ENCODE peak calls at places on chromosome 17, in five cellular contexts. One of them, this sample, is unnamed. For H3K4me1, the result is how much of the 10 kb centered on the place peaks cover.

GRCh38 chr17:36932383-36933173 is 4.7 kb upstream of the LHX1 start:
- DNase-seq in ovary: no peak
- DNase-seq in prostate gland: no peak
- DNase-seq in upper lobe of right lung: peak
- DNase-seq in body of pancreas: no peak
- DNase-seq in this sample: no peak

GRCh38 chr17:77709594-77709993 is 248.9 kb upstream of the TNRC6C start:
- DNase-seq in prostate gland: no peak
- DNase-seq in ovary: no peak
- DNase-seq in body of pancreas: no peak
- DNase-seq in upper lobe of right lung: no peak
- DNase-seq in this sample: peak

GRCh38 chr17:43732961-43733360 is 25.6 kb downstream of the SOST start:
- DNase-seq in prostate gland: no peak
- DNase-seq in body of pancreas: no peak
- DNase-seq in upper lobe of right lung: no peak
- DNase-seq in ovary: no peak
- DNase-seq in this sample: no peak

GRCh38 chr17:82294086-82294773 is 20.7 kb upstream of the CSNK1D start:
- DNase-seq in prostate gland: no peak
- DNase-seq in upper lobe of right lung: no peak
- DNase-seq in body of pancreas: no peak
- DNase-seq in ovary: no peak
- DNase-seq in this sample: no peak

GRCh38 chr17:21510686-21511367 is 134.7 kb downstream of the KCNJ12 start:
- DNase-seq in prostate gland: no peak
- DNase-seq in upper lobe of right lung: no peak
- DNase-seq in ovary: no peak
- DNase-seq in body of pancreas: no peak
- DNase-seq in this sample: no peak

GRCh38 chr17:66677201-66677981 is 157.5 kb upstream of the CACNG5 start:
- DNase-seq in body of pancreas: no peak
- DNase-seq in prostate gland: no peak
- DNase-seq in ovary: no peak
- DNase-seq in upper lobe of right lung: no peak
- DNase-seq in this sample: no peak

GRCh38 chr17:20184191-20184590 is 175.0 kb downstream of the SPECC1 start:
- DNase-seq in ovary: no peak
- DNase-seq in prostate gland: no peak
- DNase-seq in body of pancreas: no peak
- DNase-seq in upper lobe of right lung: no peak
- DNase-seq in this sample: no peak

GRCh38 chr17:58330544-58330996 is 2.0 kb upstream of the TSPOAP1 start:
- DNase-seq in body of pancreas: no peak
- DNase-seq in upper lobe of right lung: no peak
- DNase-seq in ovary: no peak
- DNase-seq in prostate gland: no peak
- DNase-seq in this sample: no peak

GRCh38 chr17:2238432-2239169 is 65.0 kb downstream of the SMG6 start:
- DNase-seq in upper lobe of right lung: no peak
- DNase-seq in prostate gland: peak
- DNase-seq in ovary: no peak
- DNase-seq in body of pancreas: no peak
- DNase-seq in this sample: no peak

GRCh38 chr17:19461139-19461538 is 50.1 kb downstream of the RNF112 start:
- DNase-seq in body of pancreas: no peak
- DNase-seq in prostate gland: no peak
- DNase-seq in ovary: no peak
- DNase-seq in upper lobe of right lung: no peak
- DNase-seq in this sample: no peak

GRCh38 chr17:70369296-70369855 is 200.0 kb downstream of the KCNJ2 start:
- DNase-seq in body of pancreas: no peak
- DNase-seq in ovary: no peak
- DNase-seq in upper lobe of right lung: no peak
- DNase-seq in prostate gland: no peak
- DNase-seq in this sample: no peak

GRCh38 chr17:43832168-43832975 is 574 bp downstream of the MPP3 start:
- DNase-seq in upper lobe of right lung: peak
- DNase-seq in prostate gland: peak
- DNase-seq in body of pancreas: peak
- DNase-seq in ovary: peak
- DNase-seq in this sample: no peak

GRCh38 chr17:1470774-1471462 is 14.9 kb upstream of the CRK start:
- DNase-seq in prostate gland: no peak
- DNase-seq in body of pancreas: no peak
- DNase-seq in ovary: no peak
- DNase-seq in upper lobe of right lung: no peak
- DNase-seq in this sample: no peak

GRCh38 chr17:82160081-82160480 is 52.6 kb downstream of the CCDC57 start:
- DNase-seq in ovary: no peak
- DNase-seq in upper lobe of right lung: no peak
- DNase-seq in body of pancreas: no peak
- DNase-seq in prostate gland: peak
- DNase-seq in this sample: no peak

GRCh38 chr17:40417258-40417608 is 463 bp downstream of the TOP2A start:
- DNase-seq in prostate gland: no peak
- DNase-seq in ovary: no peak
- DNase-seq in upper lobe of right lung: no peak
- DNase-seq in body of pancreas: no peak
- DNase-seq in this sample: no peak

GRCh38 chr17:7618608-7619007 is 3.9 kb upstream of the FXR2 start:
- DNase-seq in ovary: no peak
- DNase-seq in body of pancreas: no peak
- DNase-seq in upper lobe of right lung: no peak
- DNase-seq in prostate gland: no peak
- DNase-seq in this sample: no peak

GRCh38 chr17:37300683-37301082 is 75.1 kb upstream of the C17orf78 start:
- DNase-seq in ovary: no peak
- DNase-seq in upper lobe of right lung: no peak
- DNase-seq in prostate gland: no peak
- DNase-seq in body of pancreas: no peak
- DNase-seq in this sample: no peak

GRCh38 chr17:6510321-6511023 is 45.9 kb downstream of the PITPNM3 start:
- DNase-seq in body of pancreas: peak
- DNase-seq in ovary: no peak
- DNase-seq in prostate gland: no peak
- DNase-seq in upper lobe of right lung: peak
- DNase-seq in this sample: no peak

GRCh38 chr17:40366861-40367518 is 2.5 kb upstream of the GJD3 start:
- DNase-seq in upper lobe of right lung: peak
- DNase-seq in ovary: peak
- DNase-seq in prostate gland: no peak
- DNase-seq in body of pancreas: no peak
- DNase-seq in this sample: no peak

GRCh38 chr17:66255112-66255511 is 25.9 kb upstream of the APOH start:
- DNase-seq in prostate gland: peak
- DNase-seq in ovary: peak
- DNase-seq in body of pancreas: no peak
- DNase-seq in upper lobe of right lung: no peak
- DNase-seq in this sample: no peak

GRCh38 chr17:77163001-77163400 is 22.2 kb downstream of the SEC14L1 start:
- DNase-seq in prostate gland: no peak
- DNase-seq in body of pancreas: peak
- DNase-seq in upper lobe of right lung: no peak
- DNase-seq in ovary: no peak
- DNase-seq in this sample: no peak

GRCh38 chr17:50317121-50317520 is 28.8 kb upstream of the XYLT2 start:
- DNase-seq in body of pancreas: no peak
- DNase-seq in prostate gland: no peak
- DNase-seq in upper lobe of right lung: no peak
- DNase-seq in ovary: no peak
- DNase-seq in this sample: no peak

GRCh38 chr17:7208027-7208571 is 11.5 kb downstream of the DLG4 start:
- DNase-seq in body of pancreas: no peak
- DNase-seq in ovary: no peak
- DNase-seq in prostate gland: no peak
- DNase-seq in upper lobe of right lung: no peak
- DNase-seq in this sample: no peak

GRCh38 chr17:49325980-49326379 is 36.1 kb downstream of the ZNF652 start:
- DNase-seq in ovary: no peak
- DNase-seq in upper lobe of right lung: no peak
- DNase-seq in prostate gland: no peak
- DNase-seq in body of pancreas: no peak
- DNase-seq in this sample: no peak

GRCh38 chr17:7589891-7590611 is at the start of gene SOX15:
- DNase-seq in upper lobe of right lung: no peak
- DNase-seq in ovary: no peak
- DNase-seq in prostate gland: peak
- DNase-seq in body of pancreas: no peak
- DNase-seq in this sample: no peak

GRCh38 chr17:1312261-1312870 is 32.9 kb downstream of the TRARG1 start:
- DNase-seq in body of pancreas: no peak
- DNase-seq in upper lobe of right lung: no peak
- DNase-seq in prostate gland: no peak
- DNase-seq in ovary: no peak
- DNase-seq in this sample: no peak

GRCh38 chr17:45430006-45430737 is 2.5 kb downstream of the ARHGAP27 start:
- DNase-seq in prostate gland: no peak
- DNase-seq in upper lobe of right lung: peak
- DNase-seq in ovary: no peak
- DNase-seq in body of pancreas: no peak
- DNase-seq in this sample: no peak
- H3K4me3 ChIP-seq in prostate gland: peak
- H3K4me3 ChIP-seq in upper lobe of right lung: peak
- H3K4me3 ChIP-seq in ovary: no peak
- H3K4me3 ChIP-seq in body of pancreas: no peak
- H3K4me3 ChIP-seq in this sample: peak

GRCh38 chr17:9728005-9728404 is 63.4 kb downstream of the DHRS7C start:
- DNase-seq in upper lobe of right lung: no peak
- DNase-seq in ovary: no peak
- DNase-seq in prostate gland: no peak
- DNase-seq in body of pancreas: no peak
- DNase-seq in this sample: no peak

GRCh38 chr17:9728564-9728963 is 62.8 kb downstream of the DHRS7C start:
- DNase-seq in upper lobe of right lung: no peak
- DNase-seq in body of pancreas: no peak
- DNase-seq in ovary: no peak
- DNase-seq in prostate gland: no peak
- DNase-seq in this sample: no peak

GRCh38 chr17:9729034-9729650 is 62.2 kb downstream of the DHRS7C start:
- DNase-seq in body of pancreas: no peak
- DNase-seq in prostate gland: peak
- DNase-seq in ovary: no peak
- DNase-seq in upper lobe of right lung: no peak
- DNase-seq in this sample: no peak

GRCh38 chr17:9726291-9726690 is 65.1 kb downstream of the DHRS7C start:
- DNase-seq in body of pancreas: no peak
- DNase-seq in ovary: no peak
- DNase-seq in prostate gland: no peak
- DNase-seq in upper lobe of right lung: no peak
- DNase-seq in this sample: no peak

GRCh38 chr17:9725575-9725974 is 65.8 kb downstream of the DHRS7C start:
- DNase-seq in prostate gland: peak
- DNase-seq in ovary: no peak
- DNase-seq in upper lobe of right lung: no peak
- DNase-seq in body of pancreas: no peak
- DNase-seq in this sample: no peak
- TF ChIP-seq CTCF in prostate gland: peak
- TF ChIP-seq CTCF in ovary: no peak
- TF ChIP-seq CTCF in upper lobe of right lung: no peak
- TF ChIP-seq CTCF in body of pancreas: no peak
- TF ChIP-seq CTCF in this sample: no peak

DNA sequence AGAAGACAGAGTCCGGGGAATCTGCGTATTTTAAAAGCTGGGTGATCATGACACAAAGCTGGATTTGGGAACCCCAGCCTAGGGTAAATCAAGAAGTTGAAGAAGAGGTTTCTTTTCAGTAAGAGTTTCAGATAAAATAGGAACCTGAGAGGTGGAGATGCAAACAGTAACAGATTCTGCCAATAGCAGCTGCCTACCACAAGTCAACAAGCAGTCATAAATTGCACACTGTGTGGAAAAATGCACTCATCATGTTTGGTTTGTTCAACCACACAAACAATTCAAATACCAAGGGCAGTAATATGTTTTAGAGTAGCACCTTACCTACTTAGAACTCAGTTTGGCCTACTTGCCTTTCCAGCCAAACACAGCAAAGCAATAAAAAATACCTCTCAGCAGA is 14.0 kb downstream of the MYO1D start:
- DNase-seq in body of pancreas: no peak
- DNase-seq in prostate gland: no peak
- DNase-seq in ovary: no peak
- DNase-seq in upper lobe of right lung: no peak
- DNase-seq in this sample: no peak
- H3K4me1 ChIP-seq in body of pancreas: under half
- H3K4me1 ChIP-seq in prostate gland: under half
- H3K4me1 ChIP-seq in ovary: under half
- H3K4me1 ChIP-seq in upper lobe of right lung: under half
- H3K4me1 ChIP-seq in this sample: under half

GRCh38 chr17:80981062-80981902 is 10.4 kb upstream of the CHMP6 start:
- DNase-seq in upper lobe of right lung: no peak
- DNase-seq in body of pancreas: no peak
- DNase-seq in ovary: peak
- DNase-seq in prostate gland: no peak
- DNase-seq in this sample: no peak
- H3K4me3 ChIP-seq in upper lobe of right lung: no peak
- H3K4me3 ChIP-seq in body of pancreas: no peak
- H3K4me3 ChIP-seq in ovary: no peak
- H3K4me3 ChIP-seq in prostate gland: peak
- H3K4me3 ChIP-seq in this sample: peak

This sample was measured in right atrium auricular region.